ENCODE peak calls at places on chromosomes 6 and 20, in four cellular contexts. U is NCI-H748 treated with DMSO at 0.1 percent for 48 hours, V is caudate nucleus, B is NCI-H510A treated with DMSO at 0.1 percent for 48 hours. P is an unnamed sample.

GRCh38 chr6:124984668-124985338 is 22.6 kb downstream of the RNF217 start:
- DNase-seq in U (no peak), V (no peak), B (no peak), P (no peak)

GRCh38 chr6:43402819-43403218 is 24.5 kb upstream of the ABCC10 start:
- DNase-seq in U (no peak), V (no peak), B (no peak), P (no peak)

GRCh38 chr6:78093861-78094360 is 441.1 kb downstream of the MEI4 start:
- DNase-seq in U (peak), V (no peak), B (no peak), P (no peak)

GRCh38 chr6:84033523-84034451 is at the start of gene MRAP2:
- DNase-seq in U (no peak), V (no peak), B (no peak), P (peak)

GRCh38 chr6:38974389-38975133 is 74.0 kb upstream of the GLP1R start:
- DNase-seq in U (peak), V (no peak), B (no peak), P (no peak)

GRCh38 chr6:72552938-72553337 is 68.9 kb upstream of the KCNQ5 start:
- DNase-seq in U (peak), V (no peak), B (peak), P (no peak)

GRCh38 chr6:121498481-121499276 is 63.2 kb downstream of the GJA1 start:
- DNase-seq in U (no peak), V (no peak), B (no peak), P (no peak)

GRCh38 chr20:1185781-1186334 is 1.1 kb upstream of the TMEM74B start:
- DNase-seq in U (peak), V (no peak), B (peak), P (no peak)

GRCh38 chr6:75230484-75231325 is 12.9 kb downstream of the COX7A2 start:
- DNase-seq in U (no peak), V (no peak), B (no peak), P (no peak)

GRCh38 chr20:38260378-38261053 is at the start of gene KIAA1755:
- DNase-seq in U (no peak), V (peak), B (no peak), P (peak)

GRCh38 chr6:28176373-28176772 is 34.7 kb downstream of the ZKSCAN8 start:
- DNase-seq in U (no peak), V (no peak), B (no peak), P (no peak)

GRCh38 chr20:10404023-10404628 is 29.9 kb downstream of the MKKS start:
- DNase-seq in U (no peak), V (no peak), B (no peak), P (no peak)

GRCh38 chr20:50256577-50256976 is 65.9 kb downstream of the CEBPB start:
- DNase-seq in U (no peak), V (no peak), B (no peak), P (no peak)

GRCh38 chr6:93222071-93222851 is 197.1 kb downstream of the EPHA7 start:
- DNase-seq in U (no peak), V (no peak), B (no peak), P (no peak)

GRCh38 chr20:11204926-11205768 is 531.3 kb upstream of the JAG1 start:
- DNase-seq in U (peak), V (no peak), B (peak), P (no peak)

GRCh38 chr6:34523441-34524206 is 32.5 kb downstream of the SPDEF start:
- DNase-seq in U (no peak), V (no peak), B (no peak), P (peak)

P was measured in kidney.